ENCODE peak calls at places on chromosomes 2 and 18, in nine cellular contexts. D is Calu3, F is fibroblast of pulmonary artery, H is tibial artery, P is neural crest cell, B is uterus, Z is hepatocyte, O is WTC11, T is brain microvascular endothelial cell. S is an unnamed sample.

GRCh38 chr2:158651358-158652057 is 143.6 kb upstream of the DAPL1 start:
- DNase-seq in D (no peak), F (no peak), H (no peak), P (no peak), B (no peak), Z (no peak), O (no peak), T (no peak), S (no peak)

GRCh38 chr2:57877811-57878572 is 168.6 kb upstream of the VRK2 start:
- DNase-seq in D (no peak), F (no peak), H (no peak), P (no peak), B (no peak), Z (no peak), O (no peak), T (no peak), S (no peak)

GRCh38 chr2:42893047-42893758 is 100.8 kb upstream of the HAAO start:
- DNase-seq in D (no peak), F (no peak), H (no peak), P (no peak), B (no peak), Z (no peak), O (no peak), T (no peak), S (no peak)

GRCh38 chr18:292271-292670 is 24.4 kb upstream of the THOC1 start:
- DNase-seq in D (no peak), F (peak), H (no peak), P (no peak), B (no peak), Z (no peak), O (no peak), T (peak), S (no peak)

GRCh38 chr2:231068525-231069222 is 12.0 kb downstream of the PSMD1 start:
- DNase-seq in D (peak), F (peak), H (no peak), P (no peak), B (no peak), Z (peak), O (no peak), T (peak), S (no peak)

GRCh38 chr18:25876334-25876979 is 214.0 kb downstream of the SS18 start:
- DNase-seq in D (no peak), F (no peak), H (no peak), P (no peak), B (no peak), Z (no peak), O (no peak), T (no peak), S (peak)

GRCh38 chr2:158931577-158931976 is 36.9 kb upstream of the TANC1 start:
- DNase-seq in D (no peak), F (peak), H (no peak), P (no peak), B (no peak), Z (no peak), O (no peak), T (peak), S (no peak)

GRCh38 chr2:236971131-236971850 is 114.4 kb upstream of the COPS8 start:
- DNase-seq in D (no peak), F (no peak), H (no peak), P (no peak), B (no peak), Z (peak), O (no peak), T (no peak), S (no peak)

GRCh38 chr2:178934571-178934970 is 115.4 kb downstream of the CCDC141 start:
- DNase-seq in D (no peak), F (no peak), H (no peak), P (no peak), B (no peak), Z (no peak), O (no peak), T (no peak), S (no peak)

GRCh38 chr2:135245055-135245454 is 193.0 kb downstream of the RAB3GAP1 start:
- DNase-seq in D (peak), F (peak), H (no peak), P (no peak), B (no peak), Z (no peak), O (no peak), T (peak), S (no peak)

GRCh38 chr2:202704248-202704647 is 69.5 kb downstream of the FAM117B start:
- DNase-seq in D (no peak), F (no peak), H (no peak), P (no peak), B (no peak), Z (no peak), O (no peak), T (no peak), S (no peak)

GRCh38 chr2:88852753-88853402 is 161.4 kb downstream of the RPIA start:
- DNase-seq in D (peak), F (peak), H (no peak), P (no peak), B (no peak), Z (no peak), O (no peak), T (no peak), S (no peak)

GRCh38 chr2:42141687-42142475 is 27.3 kb upstream of the EML4 start:
- DNase-seq in D (no peak), F (peak), H (peak), P (no peak), B (peak), Z (peak), O (peak), T (peak), S (peak)

GRCh38 chr18:58135806-58136331 is 91.8 kb downstream of the NEDD4L start:
- DNase-seq in D (peak), F (peak), H (peak), P (peak), B (peak), Z (peak), O (peak), T (peak), S (peak)

GRCh38 chr2:38619458-38620164 is 16.9 kb upstream of the HNRNPLL start:
- DNase-seq in D (no peak), F (peak), H (no peak), P (no peak), B (no peak), Z (no peak), O (no peak), T (no peak), S (no peak)

GRCh38 chr2:152694161-152694661 is 23.1 kb downstream of the PRPF40A start:
- DNase-seq in D (no peak), F (peak), H (no peak), P (no peak), B (no peak), Z (peak), O (no peak), T (peak), S (no peak)

GRCh38 chr18:80181642-80182461 is 65.5 kb downstream of the PARD6G start:
- DNase-seq in D (no peak), F (no peak), H (no peak), P (no peak), B (no peak), Z (no peak), O (no peak), T (no peak), S (no peak)

GRCh38 chr2:168210216-168210897 is 37.0 kb downstream of the STK39 start:
- DNase-seq in D (no peak), F (no peak), H (no peak), P (no peak), B (no peak), Z (no peak), O (no peak), T (no peak), S (no peak)

GRCh38 chr2:230774348-230774951 is 61.8 kb downstream of the CAB39 start:
- DNase-seq in D (no peak), F (peak), H (no peak), P (no peak), B (no peak), Z (no peak), O (no peak), T (peak), S (no peak)

GRCh38 chr2:125837108-125837507 is 818.9 kb upstream of the GYPC start:
- DNase-seq in D (no peak), F (no peak), H (no peak), P (no peak), B (no peak), Z (peak), O (no peak), T (no peak), S (peak)

GRCh38 chr2:237935740-237936452 is 30.9 kb upstream of the UBE2F start:
- DNase-seq in D (no peak), F (no peak), H (no peak), P (no peak), B (no peak), Z (no peak), O (no peak), T (no peak), S (no peak)

GRCh38 chr18:10122116-10122515 is 208.3 kb downstream of the VAPA start:
- DNase-seq in D (peak), F (peak), H (no peak), P (no peak), B (no peak), Z (peak), O (no peak), T (peak), S (no peak)

GRCh38 chr2:165990846-165991245 is 37.3 kb upstream of the TTC21B start:
- DNase-seq in D (no peak), F (no peak), H (no peak), P (no peak), B (no peak), Z (no peak), O (no peak), T (no peak), S (no peak)

GRCh38 chr18:59265246-59266018 is 7.8 kb downstream of the RAX start:
- DNase-seq in D (peak), F (no peak), H (no peak), P (no peak), B (no peak), Z (no peak), O (peak), T (no peak), S (no peak)

GRCh38 chr2:198387677-198388076 is 583.3 kb downstream of the PLCL1 start:
- DNase-seq in D (no peak), F (no peak), H (no peak), P (no peak), B (no peak), Z (no peak), O (no peak), T (no peak), S (no peak)

GRCh38 chr2:54176577-54176976 is 61.2 kb downstream of the ACYP2 start:
- DNase-seq in D (peak), F (peak), H (peak), P (peak), B (peak), Z (peak), O (peak), T (peak), S (peak)

GRCh38 chr2:241112592-241112991 is 10.5 kb upstream of the MTERF4 start:
- DNase-seq in D (no peak), F (no peak), H (no peak), P (no peak), B (no peak), Z (no peak), O (no peak), T (no peak), S (no peak)

GRCh38 chr2:111896007-111896406 is 2.4 kb upstream of the MERTK start:
- DNase-seq in D (no peak), F (no peak), H (no peak), P (no peak), B (no peak), Z (no peak), O (no peak), T (no peak), S (peak)

GRCh38 chr2:207227062-207227748 is 61.5 kb upstream of the KLF7 start:
- DNase-seq in D (no peak), F (peak), H (no peak), P (peak), B (peak), Z (peak), O (peak), T (peak), S (no peak)

GRCh38 chr2:216006164-216006663 is 7.1 kb downstream of the MREG start:
- DNase-seq in D (peak), F (peak), H (no peak), P (no peak), B (no peak), Z (no peak), O (peak), T (peak), S (no peak)

GRCh38 chr2:46780411-46780800 is 135.2 kb downstream of the MCFD2 start:
- DNase-seq in D (no peak), F (peak), H (no peak), P (no peak), B (peak), Z (no peak), O (no peak), T (no peak), S (no peak)

GRCh38 chr18:11112218-11112750 is 37.1 kb downstream of the PIEZO2 start:
- DNase-seq in D (no peak), F (no peak), H (no peak), P (no peak), B (no peak), Z (no peak), O (no peak), T (peak), S (no peak)

GRCh38 chr18:54622084-54622483 is 31.0 kb downstream of the DYNAP start:
- DNase-seq in D (no peak), F (no peak), H (no peak), P (no peak), B (no peak), Z (no peak), O (no peak), T (no peak), S (no peak)
- TF ChIP-seq CTCF in D (no peak), F (peak), H (no peak), P (peak), B (no peak), Z (no peak), O (no peak), T (no peak), S (no peak)

DNA sequence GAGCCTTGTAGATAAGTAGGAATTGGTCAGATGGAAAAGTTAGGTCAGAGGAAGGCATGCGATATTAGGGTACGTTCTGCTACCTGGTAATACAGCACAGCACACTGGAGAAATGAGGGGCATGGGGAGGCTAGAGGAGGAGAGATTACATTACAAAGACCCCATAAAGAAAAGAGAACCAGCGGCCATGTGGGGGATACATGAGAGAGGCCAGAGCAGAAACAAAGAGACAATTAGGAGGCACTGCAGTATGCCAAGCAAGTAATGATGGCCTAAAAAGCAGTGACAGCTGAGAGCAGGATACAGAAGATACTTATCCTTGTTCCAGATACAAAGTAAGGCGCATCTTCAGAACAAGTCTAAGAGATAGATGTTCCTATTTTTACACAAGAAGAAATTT is 40.0 kb downstream of the TXNL1 start:
- DNase-seq in D (no peak), F (no peak), H (no peak), P (no peak), B (no peak), Z (no peak), O (no peak), T (no peak), S (no peak)
- TF ChIP-seq CTCF in D (no peak), F (no peak), H (no peak), P (no peak), B (no peak), Z (no peak), O (no peak), T (no peak), S (no peak)

DNA sequence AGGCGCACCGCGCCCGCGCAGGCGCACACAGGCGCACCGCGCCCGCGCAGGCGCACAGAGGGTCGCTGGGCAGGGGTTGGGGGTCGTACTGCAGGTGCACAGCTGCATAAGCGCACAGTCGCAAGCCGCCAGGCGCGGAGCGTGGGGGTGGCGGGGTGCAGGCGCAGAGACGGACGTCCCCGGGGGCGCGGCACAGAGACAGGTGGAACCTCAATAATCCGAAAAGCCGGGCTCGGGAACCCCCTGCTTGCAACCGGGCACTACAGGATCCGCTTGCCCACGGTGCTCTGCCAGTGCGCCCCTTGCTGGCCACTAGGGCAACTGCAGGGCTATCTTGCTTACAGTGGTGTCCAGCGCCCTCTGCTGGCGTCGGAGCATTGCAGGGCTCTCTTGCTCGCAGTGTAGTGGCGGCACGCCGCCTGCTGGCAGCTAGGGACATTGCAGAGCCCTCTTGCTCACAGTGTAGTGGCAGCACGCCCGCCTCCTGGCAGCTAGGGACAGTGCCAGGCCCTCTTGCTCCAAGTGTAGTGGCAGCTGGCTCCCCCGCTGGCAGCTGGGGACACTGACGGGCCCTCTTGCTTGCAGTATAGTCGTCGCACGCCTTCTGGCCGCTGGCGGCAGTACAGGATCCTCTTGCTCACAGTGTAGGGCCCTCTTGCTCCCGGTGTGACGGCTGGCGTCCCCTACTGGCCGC is 34.9 kb downstream of the FAM110C start:
- DNase-seq in D (peak), F (peak), H (peak), P (peak), B (peak), Z (peak), O (peak), T (peak), S (peak)
- TF ChIP-seq CTCF in D (peak), F (peak), H (peak), P (peak), B (no peak), Z (peak), O (peak), T (peak), S (peak)

GRCh38 chr18:23710068-23710527 is 20.8 kb downstream of the LAMA3 start:
- DNase-seq in D (peak), F (peak), H (no peak), P (no peak), B (no peak), Z (peak), O (no peak), T (peak), S (no peak)
- TF ChIP-seq CTCF in D (no peak), F (no peak), H (no peak), P (no peak), B (no peak), Z (no peak), O (no peak), T (no peak), S (no peak)

GRCh38 chr2:176269319-176270099 is at the start of gene MTX2:
- DNase-seq in D (peak), F (peak), H (peak), P (peak), B (peak), Z (peak), O (peak), T (peak), S (peak)
- TF ChIP-seq CTCF in D (peak), F (no peak), H (peak), P (peak), B (peak), Z (no peak), O (no peak), T (peak), S (no peak)

GRCh38 chr2:172467382-172467781 is 40.0 kb downstream of the ITGA6 start:
- DNase-seq in D (no peak), F (peak), H (no peak), P (no peak), B (no peak), Z (no peak), O (no peak), T (peak), S (no peak)
- TF ChIP-seq CTCF in D (no peak), F (peak), H (no peak), P (peak), B (no peak), Z (no peak), O (no peak), T (peak), S (no peak)

GRCh38 chr2:208467564-208467963 is 61.0 kb downstream of the PTH2R start:
- DNase-seq in D (no peak), F (no peak), H (no peak), P (no peak), B (no peak), Z (no peak), O (no peak), T (no peak), S (no peak)
- TF ChIP-seq CTCF in D (no peak), F (no peak), H (no peak), P (no peak), B (no peak), Z (no peak), O (no peak), T (no peak), S (no peak)

DNA sequence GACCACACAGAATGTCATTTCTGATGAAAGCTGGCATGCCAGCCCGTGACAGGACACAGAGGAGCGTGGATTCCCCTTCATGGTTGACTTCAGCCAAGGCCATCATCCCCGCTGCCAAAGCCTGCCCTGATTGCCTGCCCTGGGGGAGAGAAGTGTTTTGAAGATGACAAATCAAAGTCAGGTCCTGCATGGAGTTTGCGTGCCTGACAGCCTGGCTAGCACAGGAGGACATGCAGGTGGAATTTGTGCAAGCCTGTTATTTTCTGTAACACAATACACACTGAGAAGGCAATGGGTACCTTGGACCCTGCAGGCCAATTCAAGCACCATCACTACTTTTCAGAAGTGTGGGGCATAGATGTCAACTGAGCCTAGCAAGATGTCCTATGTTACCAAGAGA is 5.4 kb upstream of the IL1R2 start:
- DNase-seq in D (no peak), F (no peak), H (no peak), P (no peak), B (no peak), Z (no peak), O (no peak), T (no peak), S (no peak)
- TF ChIP-seq CTCF in D (no peak), F (no peak), H (no peak), P (no peak), B (no peak), Z (no peak), O (no peak), T (no peak), S (no peak)

S was measured in colonic mucosa.